ENCODE peak calls at places on chromosomes 7 and 10, in eight cellular contexts. I is activated T-cell treated with anti-CD3 and anti-CD28 coated beads, Interleukin-2, amount 50 U/mL, for 72 hours; B is T-helper 17 cell; J is posterior vena cava; G is activated naive CD8-positive, alpha-beta T cell treated with anti-CD3 and anti-CD28 coated beads, Interleukin-2, amount 50 U/mL, for 24 hours; F is activated effector memory CD4-positive, alpha-beta T cell treated with anti-CD3 and anti-CD28 coated beads, Interleukin-2, amount 50 U/mL, for 16 hours; R is stimulated activated CD4-positive, alpha-beta T cell treated with anti-CD3 and anti-CD28 coated beads, Interleukin-4, amount 100 ng/mL, for 1 hour; X is activated CD8-positive, alpha-beta T cell treated with anti-CD3 and anti-CD28 coated beads for 36 hours. K is an unnamed sample.

GRCh38 chr7:122457969-122458368 is 153.4 kb upstream of the FEZF1 start:
- DNase-seq in I (no peak), B (no peak), J (no peak), G (no peak), F (no peak), R (no peak), X (no peak), K (no peak)

GRCh38 chr10:62960416-62960815 is 144.2 kb upstream of the EGR2 start:
- DNase-seq in I (no peak), B (no peak), J (no peak), G (no peak), F (no peak), R (no peak), X (no peak), K (no peak)

GRCh38 chr10:9634466-9634865 is 1383.2 kb upstream of the CELF2 start:
- DNase-seq in I (no peak), B (no peak), J (no peak), G (no peak), F (no peak), R (no peak), X (no peak), K (no peak)

GRCh38 chr7:27101906-27102577 is 441 bp downstream of the HOXA2 start:
- DNase-seq in I (no peak), B (no peak), J (no peak), G (no peak), F (no peak), R (no peak), X (no peak), K (no peak)

GRCh38 chr7:75870557-75870956 is 8.3 kb upstream of the RHBDD2 start:
- DNase-seq in I (peak), B (no peak), J (no peak), G (peak), F (no peak), R (no peak), X (peak), K (no peak)

GRCh38 chr7:36894190-36894589 is 169.9 kb upstream of the AOAH start:
- DNase-seq in I (no peak), B (no peak), J (no peak), G (no peak), F (no peak), R (no peak), X (peak), K (no peak)

GRCh38 chr10:102644066-102644645 is at the start of gene TRIM8:
- DNase-seq in I (peak), B (peak), J (no peak), G (peak), F (peak), R (peak), X (peak), K (no peak)

GRCh38 chr7:138515001-138515528 is 55.0 kb downstream of the TRIM24 start:
- DNase-seq in I (no peak), B (no peak), J (no peak), G (no peak), F (no peak), R (no peak), X (no peak), K (no peak)

GRCh38 chr10:44173558-44173894 is 211.4 kb downstream of the CXCL12 start:
- DNase-seq in I (no peak), B (no peak), J (no peak), G (no peak), F (no peak), R (no peak), X (no peak), K (no peak)

GRCh38 chr7:104192434-104192833 is 15.4 kb downstream of the ORC5 start:
- DNase-seq in I (no peak), B (no peak), J (no peak), G (no peak), F (no peak), R (no peak), X (no peak), K (no peak)

GRCh38 chr7:55018361-55019328 is at the start of gene EGFR:
- DNase-seq in I (no peak), B (no peak), J (peak), G (no peak), F (no peak), R (no peak), X (no peak), K (no peak)

K was measured in GM12864.